ENCODE peak calls at places on chromosomes 11 and 22, in eight cellular contexts. M is mammary epithelial cell, O is heart right ventricle, D is neuronal stem cell, U is cardiac muscle cell, F is Peyer's patch, J is stomach, T is GM23338. R is an unnamed sample.

GRCh38 chr22:44578516-44579230 is 80.6 kb upstream of the RTL6 start:
- DNase-seq in M (no peak), O (no peak), D (no peak), U (no peak), F (peak; percentile 9), J (no peak), T (no peak), R (no peak)

GRCh38 chr11:127564803-127565202 is 564.2 kb upstream of the KIRREL3 start:
- DNase-seq in M (peak; percentile 32), O (no peak), D (no peak), U (no peak), F (no peak), J (no peak), T (no peak), R (no peak)

GRCh38 chr11:10407055-10407454 is 48.0 kb upstream of the AMPD3 start:
- DNase-seq in M (peak; percentile 82), O (no peak), D (no peak), U (no peak), F (no peak), J (no peak), T (no peak), R (no peak)

GRCh38 chr11:133663135-133663534 is 130.8 kb upstream of the OPCML start:
- DNase-seq in M (no peak), O (no peak), D (no peak), U (no peak), F (no peak), J (no peak), T (no peak), R (no peak)

GRCh38 chr11:116777056-116777455 is 4.3 kb upstream of the BUD13 start:
- DNase-seq in M (no peak), O (no peak), D (no peak), U (no peak), F (no peak), J (no peak), T (no peak), R (no peak)

GRCh38 chr11:119519796-119520195 is 96.8 kb upstream of the THY1 start:
- DNase-seq in M (no peak), O (no peak), D (no peak), U (no peak), F (no peak), J (no peak), T (no peak), R (no peak)

GRCh38 chr11:107916671-107917241 is 11.5 kb upstream of the RAB39A start:
- DNase-seq in M (no peak), O (no peak), D (no peak), U (peak; percentile 68), F (no peak), J (peak; percentile 32), T (peak; percentile 73), R (peak; percentile 38)

GRCh38 chr11:129911298-129911697 is 15.9 kb upstream of the NFRKB start:
- DNase-seq in M (no peak), O (no peak), D (no peak), U (no peak), F (no peak), J (no peak), T (no peak), R (no peak)

GRCh38 chr11:120566176-120566575 is 54.6 kb downstream of the GRIK4 start:
- DNase-seq in M (peak; percentile 48), O (no peak), D (no peak), U (no peak), F (no peak), J (no peak), T (no peak), R (peak; percentile 44)

GRCh38 chr11:46916669-46917108 is 1.7 kb downstream of the LRP4 start:
- DNase-seq in M (peak; percentile 81), O (peak; percentile 62), D (no peak), U (peak; percentile 87), F (peak; percentile 59), J (peak; percentile 51), T (peak; percentile 89), R (peak; percentile 52)

GRCh38 chr11:95515379-95515778 is 274.2 kb downstream of the FAM76B start:
- DNase-seq in M (no peak), O (no peak), D (no peak), U (no peak), F (no peak), J (no peak), T (no peak), R (no peak)

GRCh38 chr11:63599211-63600122 is 14.8 kb downstream of the PLAAT3 start:
- DNase-seq in M (peak; percentile 89), O (no peak), D (no peak), U (no peak), F (no peak), J (no peak), T (no peak), R (no peak)

DNA sequence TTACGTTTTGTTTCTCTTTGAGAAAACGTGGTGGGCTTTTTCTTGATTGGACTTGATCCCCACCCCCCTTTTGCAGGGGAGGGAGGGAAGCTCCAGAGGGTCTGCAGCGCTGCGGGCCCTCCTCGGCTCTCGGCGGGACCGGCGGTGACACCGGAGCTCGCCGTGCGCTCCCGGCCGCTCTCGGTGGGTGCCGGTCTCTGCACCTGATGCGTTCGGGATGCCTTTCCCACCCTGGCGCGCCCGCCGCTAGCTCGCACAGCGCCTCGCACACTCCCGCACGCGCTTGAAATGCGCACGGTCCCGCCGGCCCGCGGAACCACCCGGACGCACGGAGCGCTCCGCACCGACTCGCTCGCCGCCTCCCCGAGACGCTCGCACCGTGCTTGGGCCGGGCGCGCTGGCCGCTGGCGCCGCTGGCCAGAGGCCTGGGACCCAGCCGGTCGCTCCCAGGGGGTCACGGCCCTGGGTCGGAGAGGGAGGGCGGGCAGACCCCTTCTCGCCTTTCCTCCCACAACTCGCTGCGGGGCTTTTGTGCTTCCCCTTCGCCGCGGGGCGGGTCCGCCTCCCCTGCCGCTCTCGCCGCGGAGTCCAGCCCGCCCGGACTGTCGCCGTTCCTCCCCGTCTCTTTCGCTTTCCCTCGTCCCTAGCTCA is 1.0 kb downstream of the ZBTB16 start:
- DNase-seq in M (peak; percentile 49), O (peak; percentile 59), D (peak; percentile 36), U (peak; percentile 66), F (peak; percentile 74), J (peak; percentile 45), T (peak; percentile 51), R (peak; percentile 21)
- H3K27me3 ChIP-seq in M (peaks cover 42% of the 10 kb centered on the region), O (peaks cover 20% of the 10 kb centered on the region), D (no peaks in the 10 kb centered on the region), U (peaks cover 89% of the 10 kb centered on the region), F (no peaks in the 10 kb centered on the region), J (no peaks in the 10 kb centered on the region), T (peaks cover 89% of the 10 kb centered on the region), R (peaks cover 61% of the 10 kb centered on the region)

GRCh38 chr11:66685276-66686099 is 7.8 kb upstream of the RBM4B start:
- DNase-seq in M (no peak), O (no peak), D (no peak), U (no peak), F (no peak), J (no peak), T (no peak), R (no peak)

GRCh38 chr11:66683877-66684276 is 6.2 kb upstream of the RBM4B start:
- DNase-seq in M (no peak), O (no peak), D (no peak), U (no peak), F (no peak), J (no peak), T (no peak), R (no peak)

GRCh38 chr11:66686100-66686785 is 8.6 kb upstream of the RBM4B start:
- DNase-seq in M (peak; percentile 92), O (no peak), D (no peak), U (no peak), F (no peak), J (no peak), T (no peak), R (no peak)

GRCh38 chr11:66686801-66687750 is 9.4 kb upstream of the RBM4B start:
- DNase-seq in M (peak; percentile 88), O (no peak), D (no peak), U (no peak), F (no peak), J (no peak), T (no peak), R (no peak)

GRCh38 chr11:66684635-66685034 is 6.9 kb upstream of the RBM4B start:
- DNase-seq in M (no peak), O (no peak), D (no peak), U (no peak), F (no peak), J (no peak), T (no peak), R (no peak)
- H3K4me3 ChIP-seq in M (no peak overlapping the region), O (no peak overlapping the region), D (no peak overlapping the region), U (no peak overlapping the region), F (no peak overlapping the region), J (no peak overlapping the region), T (no peak overlapping the region), R (no peak overlapping the region)

GRCh38 chr22:36822581-36822980 is 5.7 kb upstream of the PVALB start:
- DNase-seq in M (no peak), O (no peak), D (no peak), U (no peak), F (no peak), J (no peak), T (peak; percentile 59), R (no peak)
- H3K27me3 ChIP-seq in M (peaks cover 6% of the 10 kb centered on the region), O (peaks cover 76% of the 10 kb centered on the region), D (peaks cover 10% of the 10 kb centered on the region), U (peaks cover 13% of the 10 kb centered on the region), F (peaks cover 14% of the 10 kb centered on the region), J (peaks cover 12% of the 10 kb centered on the region), T (peaks cover 10% of the 10 kb centered on the region), R (peaks cover 39% of the 10 kb centered on the region)

GRCh38 chr22:20438066-20438677 is 547 bp upstream of the SCARF2 start:
- DNase-seq in M (no peak), O (no peak), D (no peak), U (peak; percentile 45), F (peak; percentile 57), J (no peak), T (peak; percentile 65), R (no peak)

GRCh38 chr22:20437253-20438065 is at the start of gene SCARF2:
- DNase-seq in M (no peak), O (peak; percentile 72), D (peak; percentile 56), U (peak; percentile 83), F (peak; percentile 56), J (no peak), T (peak; percentile 86), R (peak; percentile 69)

GRCh38 chr22:20439556-20439927 is 1.9 kb upstream of the SCARF2 start:
- DNase-seq in M (no peak), O (no peak), D (no peak), U (no peak), F (no peak), J (no peak), T (no peak), R (no peak)

GRCh38 chr22:20439928-20440575 is 2.4 kb upstream of the SCARF2 start:
- DNase-seq in M (no peak), O (no peak), D (no peak), U (no peak), F (peak; percentile 38), J (no peak), T (no peak), R (no peak)

DNA sequence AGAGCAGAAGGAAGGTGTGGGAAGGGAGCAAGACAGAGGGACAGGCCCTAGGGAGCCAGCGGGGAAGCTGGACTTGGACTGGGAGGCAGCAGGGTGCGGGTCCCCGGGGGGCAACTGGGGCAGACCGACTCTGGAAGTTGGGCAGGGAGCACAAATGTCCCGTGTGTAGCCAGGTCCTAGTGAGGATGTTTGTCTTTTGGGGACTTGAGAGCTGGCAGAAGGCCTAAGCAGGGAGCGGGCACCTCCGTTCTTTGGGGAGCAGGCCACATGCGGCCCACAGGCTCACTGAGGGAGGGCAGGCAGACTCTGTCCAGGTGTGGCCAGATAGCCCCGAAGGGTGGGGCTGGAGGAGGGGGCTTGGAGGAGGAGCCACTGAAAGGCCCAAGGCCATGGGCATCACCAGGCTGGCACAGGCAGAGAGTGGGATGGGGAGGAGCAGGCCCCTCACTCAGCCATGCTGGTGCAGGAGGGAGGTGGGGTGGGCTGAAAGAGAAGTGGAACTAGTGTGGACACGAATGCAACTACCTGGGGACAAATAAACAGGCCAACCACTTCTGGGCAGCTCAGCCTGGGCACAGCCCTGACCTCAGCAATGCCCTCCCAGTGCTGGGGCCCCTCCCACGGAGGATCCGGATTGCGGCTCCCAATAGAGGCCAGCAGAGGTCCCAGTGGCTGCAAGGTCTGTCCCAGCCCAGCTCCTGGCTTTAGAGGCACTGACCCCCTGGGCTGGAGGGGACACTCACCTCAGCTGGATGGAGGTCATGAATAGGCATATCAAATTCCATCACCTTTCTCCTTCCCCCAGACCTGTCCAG is 1.3 kb upstream of the SCARF2 start:
- DNase-seq in M (no peak), O (no peak), D (no peak), U (peak; percentile 43), F (peak; percentile 29), J (no peak), T (peak; percentile 65), R (peak; percentile 50)
- H3K4me3 ChIP-seq in M (no peak overlapping the region), O (peak overlapping the region; percentile 71), D (no peak overlapping the region), U (peak overlapping the region; percentile 59), F (no peak overlapping the region), J (peak overlapping the region; percentile 63), T (peak overlapping the region; percentile 74), R (no peak overlapping the region)

R was measured in WERI-Rb-1.